ENCODE peak calls at places on chromosomes 11 and 22, in nine cellular contexts. V, Z, F, Q, K, M, L, S and W are unnamed samples. For H3K4me1, the result is how much of the 10 kb centered on the place peaks cover.

GRCh38 chr11:73760066-73760679 is 701 bp downstream of the RAB6A start:
- DNase-seq in L (peak), V (no peak), F (peak), Q (peak), M (peak), S (peak), K (peak), Z (no peak), W (peak)

GRCh38 chr11:16776716-16777115 is 38.3 kb downstream of the C11orf58 start:
- DNase-seq in L (peak), V (no peak), Q (no peak), M (no peak), Z (no peak), S (no peak), F (no peak), K (no peak), W (no peak)

GRCh38 chr11:69594481-69594880 is 46.5 kb upstream of the CCND1 start:
- DNase-seq in Q (no peak), K (no peak), Z (no peak), F (no peak), L (no peak), M (no peak), S (no peak), V (no peak), W (no peak)

GRCh38 chr22:24155597-24156145 is 25.6 kb upstream of the SUSD2 start:
- DNase-seq in Q (peak), F (peak), L (peak), S (peak), M (peak), V (peak), Z (no peak), K (peak), W (peak)

GRCh38 chr11:32555091-32555490 is 28.5 kb upstream of the EIF3M start:
- DNase-seq in S (no peak), M (no peak), L (no peak), V (no peak), F (no peak), Q (no peak), Z (no peak), K (no peak), W (no peak)

GRCh38 chr22:19848298-19849224 is 6.1 kb downstream of the GNB1L start:
- DNase-seq in Z (no peak), F (no peak), M (peak), Q (peak), S (peak), L (peak), K (no peak), V (no peak), W (no peak)

GRCh38 chr11:304915-305833 is 2.4 kb upstream of the IFITM2 start:
- DNase-seq in M (peak), Z (no peak), L (peak), V (peak), S (peak), Q (peak), K (peak), F (peak), W (no peak)

GRCh38 chr11:118953265-118953664 is 2.8 kb upstream of the UPK2 start:
- DNase-seq in K (no peak), Z (no peak), M (no peak), S (no peak), L (no peak), V (peak), F (no peak), Q (no peak), W (no peak)

GRCh38 chr11:34632105-34632780 is 11.3 kb downstream of the EHF start:
- DNase-seq in F (peak), L (no peak), K (no peak), V (peak), Q (no peak), M (no peak), Z (no peak), S (peak), W (no peak)

GRCh38 chr11:497565-498296 is 9.3 kb downstream of the RNH1 start:
- DNase-seq in K (no peak), V (no peak), S (no peak), L (peak), Q (no peak), Z (no peak), F (peak), M (no peak), W (peak)

GRCh38 chr11:117819096-117820040 is 5.2 kb downstream of the FXYD2 start:
- DNase-seq in Q (peak), Z (no peak), L (no peak), K (peak), M (peak), V (peak), S (peak), F (peak), W (no peak)

GRCh38 chr22:35301370-35301874 is 1.7 kb downstream of the TOM1 start:
- DNase-seq in Z (no peak), S (peak), V (no peak), Q (no peak), M (peak), K (peak), F (no peak), L (peak), W (peak)

GRCh38 chr11:61911701-61912529 is 5.5 kb downstream of the RAB3IL1 start:
- DNase-seq in K (peak), F (peak), L (peak), M (peak), S (no peak), Q (peak), V (no peak), Z (no peak), W (peak)

GRCh38 chr11:131470526-131470925 is 100.1 kb downstream of the NTM start:
- DNase-seq in L (no peak), Q (no peak), S (no peak), V (no peak), Z (no peak), F (no peak), M (no peak), K (no peak), W (no peak)

GRCh38 chr11:720642-721346 is 14.8 kb downstream of the EPS8L2 start:
- DNase-seq in K (no peak), V (peak), Z (peak), S (no peak), M (no peak), F (no peak), L (no peak), Q (peak), W (no peak)

GRCh38 chr11:102144357-102145342 is 34.4 kb downstream of the YAP1 start:
- DNase-seq in L (no peak), V (peak), S (peak), K (peak), Z (no peak), Q (peak), M (no peak), F (peak), W (no peak)

DNA sequence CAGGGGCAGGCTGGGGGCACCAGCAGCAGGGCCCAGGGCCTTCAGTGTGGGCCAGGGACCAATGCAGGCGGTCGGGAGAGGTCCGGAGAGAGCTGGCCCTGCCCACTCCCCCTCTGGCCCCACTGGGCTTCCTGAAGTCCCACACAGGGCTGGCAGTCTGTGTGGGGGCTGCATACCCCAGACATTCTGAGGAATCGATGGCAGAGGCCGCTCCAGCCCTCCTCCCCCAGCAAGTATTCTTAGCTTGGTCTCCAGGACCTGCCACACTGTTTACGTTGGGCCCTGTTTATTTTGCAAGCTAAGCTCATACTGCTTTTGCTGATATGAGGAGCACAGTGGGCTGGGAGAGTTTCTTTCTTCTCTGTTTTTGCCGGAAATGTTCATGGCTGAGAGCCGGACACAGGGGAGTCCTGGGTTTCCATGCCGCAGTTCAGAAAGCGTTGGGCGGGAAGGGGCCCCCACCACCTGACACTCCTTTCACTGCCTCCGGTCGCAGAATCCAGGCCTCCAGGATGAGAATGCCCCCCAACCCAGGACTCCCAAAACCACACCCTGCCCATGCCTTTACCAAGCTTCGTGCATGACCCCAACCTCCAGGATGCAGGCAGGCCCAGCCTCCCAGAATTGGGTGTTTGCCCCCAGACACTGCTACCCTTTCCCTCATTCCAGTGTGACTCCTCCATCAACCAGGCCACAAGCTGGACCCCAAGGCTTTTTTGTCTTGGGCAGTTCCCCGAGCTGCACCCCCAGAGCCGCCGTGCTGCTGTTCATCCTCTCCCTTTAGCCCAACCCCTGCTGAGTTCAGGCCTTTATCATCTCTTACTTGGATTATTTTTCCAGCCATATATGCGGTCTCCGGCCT is 81.8 kb upstream of the KCNQ1OT1 start:
- DNase-seq in S (peak), V (no peak), M (peak), Q (peak), L (peak), F (peak), K (peak), Z (no peak), W (peak)
- H3K4me1 ChIP-seq in S (under half), V (under half), M (under half), Q (under half), L (under half), F (under half), K (under half), Z (under half), W (under half)

DNA sequence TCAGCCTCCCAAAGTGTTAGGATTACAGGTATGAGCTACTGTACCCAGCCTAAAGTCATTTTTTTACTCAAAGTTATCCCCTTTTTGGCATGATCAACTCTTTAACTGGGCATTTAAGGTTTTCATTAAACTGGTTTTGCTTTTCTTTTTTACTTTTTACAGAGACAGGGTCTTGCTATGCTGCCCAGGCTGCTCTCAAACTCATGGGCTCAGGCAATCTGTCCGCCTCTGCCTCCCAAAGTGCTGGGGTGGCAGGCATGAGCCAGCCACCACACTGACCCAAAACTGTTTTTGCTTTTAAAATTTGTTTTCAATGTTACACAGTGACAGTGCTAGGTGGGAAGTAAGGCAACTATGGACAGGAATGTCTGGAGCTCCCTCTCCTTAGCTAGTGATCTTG is 3.9 kb upstream of the ZBED5 start:
- DNase-seq in F (no peak), L (no peak), Q (no peak), M (no peak), V (no peak), K (no peak), S (no peak), Z (no peak), W (no peak)
- H3K27ac ChIP-seq in F (no peak), L (no peak), Q (no peak), M (no peak), V (no peak), K (peak), S (no peak), Z (no peak), W (peak)

DNA sequence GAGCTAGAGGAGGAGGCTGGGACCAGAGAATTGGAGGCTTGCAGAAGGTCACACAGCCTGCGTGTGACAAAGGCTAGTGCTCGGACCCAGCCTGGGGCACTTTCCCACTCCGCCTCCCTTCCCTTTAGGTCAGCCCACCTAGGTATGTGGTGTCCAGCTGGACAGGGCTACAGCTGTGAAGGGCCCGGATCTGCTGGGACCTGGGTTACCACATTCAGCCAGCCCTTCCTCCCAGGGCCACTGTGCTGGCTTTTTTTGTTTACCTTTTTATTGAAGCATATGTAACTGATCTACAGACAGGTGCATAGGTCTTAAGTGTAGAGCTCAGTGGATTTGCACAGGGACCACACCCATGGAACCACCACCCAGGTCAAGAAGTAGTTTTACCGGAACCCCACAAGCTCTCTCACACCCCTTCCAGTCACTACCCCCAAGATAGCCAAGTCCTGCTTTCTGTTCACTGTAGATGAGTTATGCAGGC is 8.7 kb downstream of the CAPN5 start:
- DNase-seq in Q (peak), F (no peak), K (no peak), L (peak), S (no peak), Z (no peak), V (no peak), M (peak), W (peak)
- H3K4me1 ChIP-seq in Q (under half), F (under half), K (under half), L (under half), S (under half), Z (under half), V (under half), M (under half), W (under half)

DNA sequence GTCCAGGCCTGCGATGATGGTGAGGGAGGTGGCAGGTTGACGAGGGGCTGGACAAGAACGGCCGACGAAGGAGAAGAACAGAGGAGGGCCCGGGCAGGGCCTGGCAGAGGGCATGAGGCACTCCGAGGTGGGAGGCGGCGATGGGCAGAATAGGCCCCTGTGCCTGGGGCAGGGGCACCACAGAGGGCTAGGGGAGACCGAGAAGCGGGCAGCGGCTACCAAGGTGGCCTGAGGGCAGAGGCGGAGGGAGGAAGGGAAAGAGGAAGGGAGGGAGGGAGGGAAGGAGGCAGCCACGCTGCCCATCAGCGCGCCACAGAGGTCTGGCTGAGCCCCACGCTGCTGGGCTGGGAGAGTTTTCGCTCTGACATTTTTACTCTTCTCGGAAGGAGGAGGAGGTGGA is 11.3 kb downstream of the LSP1 start:
- DNase-seq in M (peak), F (no peak), Q (no peak), K (no peak), S (no peak), L (no peak), Z (no peak), V (no peak), W (no peak)
- H3K27ac ChIP-seq in M (peak), F (peak), Q (peak), K (peak), S (peak), L (no peak), Z (peak), V (peak), W (peak)

DNA sequence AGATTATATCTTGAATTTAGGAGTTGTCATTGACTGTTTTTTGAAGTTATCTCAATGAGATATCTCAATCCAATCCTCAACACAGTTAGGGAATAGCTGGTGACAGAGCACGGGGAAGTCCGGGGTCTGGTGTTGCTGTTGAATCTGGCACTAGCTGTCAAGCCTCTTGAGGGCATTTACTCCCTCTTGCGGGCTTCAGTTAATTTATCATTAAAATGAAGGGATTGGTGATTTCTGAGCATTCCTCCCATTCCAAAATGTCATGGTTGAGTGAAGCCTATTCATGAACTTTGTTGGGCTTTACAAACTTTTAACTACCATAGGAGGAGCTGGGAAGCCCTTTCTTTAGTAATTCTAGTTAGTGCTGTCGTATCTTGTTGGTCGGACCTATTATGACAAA is 40.2 kb downstream of the UVRAG start:
- DNase-seq in Q (no peak), V (no peak), Z (no peak), K (no peak), S (no peak), M (no peak), L (no peak), F (no peak), W (no peak)
- H3K4me1 ChIP-seq in Q (under half), V (under half), Z (under half), K (under half), S (under half), M (under half), L (under half), F (under half), W (under half)